ENCODE peak calls at places on chromosome 6, in five cellular contexts. P is hepatic stellate cell, I is iris pigment epithelial cell, N is GF-D8, L is left ventricle myocardium superior. R is an unnamed sample.

GRCh38 chr6:8831366-8832152 is 396.2 kb upstream of the SLC35B3 start:
- DNase-seq in P (no peak), I (no peak), N (no peak), L (no peak), R (no peak)

GRCh38 chr6:157965387-157965786 is 16.3 kb upstream of the SYNJ2 start:
- DNase-seq in P (no peak), I (no peak), N (no peak), L (no peak), R (no peak)

GRCh38 chr6:22411408-22412105 is 114.7 kb upstream of the PRL start:
- DNase-seq in P (no peak), I (peak; percentile 50), N (no peak), L (no peak), R (no peak)

GRCh38 chr6:23533954-23534725 is 591.9 kb upstream of the NRSN1 start:
- DNase-seq in P (no peak), I (peak; percentile 40), N (no peak), L (no peak), R (no peak)

GRCh38 chr6:5540375-5540774 is 279.1 kb downstream of the FARS2 start:
- DNase-seq in P (no peak), I (no peak), N (no peak), L (no peak), R (no peak)

GRCh38 chr6:102619585-102619984 is 1226.1 kb downstream of the GRIK2 start:
- DNase-seq in P (no peak), I (peak; percentile 2), N (no peak), L (no peak), R (no peak)

GRCh38 chr6:39453236-39453635 is 130.7 kb upstream of the KCNK16 start:
- DNase-seq in P (no peak), I (no peak), N (no peak), L (no peak), R (no peak)

GRCh38 chr6:41009669-41010068 is 29.4 kb downstream of the UNC5CL start:
- DNase-seq in P (no peak), I (no peak), N (no peak), L (no peak), R (no peak)

GRCh38 chr6:129923520-129923919 is 62.4 kb upstream of the TMEM244 start:
- DNase-seq in P (no peak), I (peak; percentile 90), N (no peak), L (no peak), R (no peak)